ENCODE peak calls at places on chromosomes 1 and 21, in eight cellular contexts. R is heart left ventricle; I is sigmoid colon; J is MM.1S; U is tibial artery; N is effector memory CD4-positive, alpha-beta T cell; C is endodermal cell; A is thoracic aorta. Z is an unnamed sample.

GRCh38 chr1:7281821-7282220 is 489.3 kb upstream of the VAMP3 start:
- DNase-seq in J (no peak), U (no peak), A (no peak), R (no peak), C (peak; percentile 20), N (no peak), I (no peak), Z (peak; percentile 56)

GRCh38 chr1:184788970-184789369 is 34.3 kb upstream of the EDEM3 start:
- DNase-seq in A (no peak), R (no peak), C (no peak), I (no peak), U (no peak), N (no peak), J (no peak), Z (no peak)

GRCh38 chr1:205666372-205667166 is 13.7 kb downstream of the SLC45A3 start:
- DNase-seq in C (no peak), I (no peak), J (no peak), U (no peak), A (no peak), R (no peak), N (no peak), Z (no peak)

GRCh38 chr1:14869197-14869596 is 270.7 kb downstream of the KAZN start:
- DNase-seq in A (no peak), N (no peak), J (no peak), U (no peak), I (no peak), C (no peak), R (no peak), Z (no peak)

GRCh38 chr1:207850621-207851407 is 60.1 kb downstream of the CD34 start:
- DNase-seq in I (no peak), C (no peak), N (no peak), U (peak; percentile 19), A (no peak), J (no peak), R (peak; percentile 56), Z (no peak)

GRCh38 chr1:232381676-232382075 is 248.3 kb downstream of the SIPA1L2 start:
- DNase-seq in U (no peak), R (no peak), I (no peak), A (no peak), C (no peak), N (no peak), J (no peak), Z (no peak)

GRCh38 chr1:109823543-109824348 is 60.0 kb upstream of the EPS8L3 start:
- DNase-seq in A (no peak), I (peak; percentile 72), R (peak; percentile 72), U (peak; percentile 70), J (no peak), N (no peak), C (peak; percentile 64), Z (peak; percentile 47)

GRCh38 chr21:38486221-38486620 is 12.1 kb downstream of the ERG start:
- DNase-seq in J (no peak), N (no peak), A (no peak), C (no peak), I (no peak), R (peak; percentile 55), U (no peak), Z (no peak)

GRCh38 chr21:28253971-28254370 is 738.7 kb downstream of the LTN1 start:
- DNase-seq in I (no peak), N (no peak), R (no peak), U (no peak), A (no peak), J (no peak), C (no peak), Z (no peak)

GRCh38 chr1:230702934-230703678 is 10.8 kb downstream of the AGT start:
- DNase-seq in I (no peak), A (no peak), C (no peak), R (no peak), J (no peak), U (no peak), N (no peak), Z (no peak)

GRCh38 chr1:19078503-19078902 is 122.0 kb upstream of the IFFO2 start:
- DNase-seq in J (no peak), A (no peak), C (no peak), U (no peak), I (no peak), R (no peak), N (no peak), Z (no peak)
- H3K4me1 ChIP-seq in J (no peaks in the 10 kb centered on the region), A (peaks cover 3% of the 10 kb centered on the region), C (no peaks in the 10 kb centered on the region), U (peaks cover 21% of the 10 kb centered on the region), I (peaks cover 21% of the 10 kb centered on the region), R (no peaks in the 10 kb centered on the region), N (peaks cover 17% of the 10 kb centered on the region), Z (peaks cover 14% of the 10 kb centered on the region)

GRCh38 chr1:116356067-116356466 is 17.0 kb upstream of the ATP1A1 start:
- DNase-seq in N (no peak), U (no peak), R (no peak), J (no peak), I (no peak), A (no peak), C (no peak), Z (no peak)
- H3K4me1 ChIP-seq in N (peaks cover 4% of the 10 kb centered on the region), U (no peaks in the 10 kb centered on the region), R (no peaks in the 10 kb centered on the region), J (no peaks in the 10 kb centered on the region), I (no peaks in the 10 kb centered on the region), A (no peaks in the 10 kb centered on the region), C (no peaks in the 10 kb centered on the region), Z (no peaks in the 10 kb centered on the region)

GRCh38 chr1:68173283-68174172 is 58.8 kb downstream of the WLS start:
- DNase-seq in C (no peak), N (no peak), A (no peak), U (no peak), R (no peak), J (peak; percentile 55), I (no peak), Z (no peak)
- H3K4me1 ChIP-seq in C (peaks cover 16% of the 10 kb centered on the region), N (no peaks in the 10 kb centered on the region), A (peaks cover 33% of the 10 kb centered on the region), U (peaks cover 54% of the 10 kb centered on the region), R (no peaks in the 10 kb centered on the region), J (peaks cover 45% of the 10 kb centered on the region), I (peaks cover 68% of the 10 kb centered on the region), Z (peaks cover 26% of the 10 kb centered on the region)

GRCh38 chr1:203536575-203536974 is 42.6 kb downstream of the OPTC start:
- DNase-seq in N (no peak), J (no peak), I (no peak), C (no peak), A (no peak), U (no peak), R (no peak), Z (no peak)

GRCh38 chr1:203539831-203540546 is 46.0 kb downstream of the OPTC start:
- DNase-seq in U (no peak), A (no peak), N (no peak), I (peak; percentile 36), J (no peak), C (no peak), R (no peak), Z (no peak)

GRCh38 chr1:203536981-203537455 is 43.1 kb downstream of the OPTC start:
- DNase-seq in A (no peak), J (no peak), R (no peak), N (no peak), U (peak; percentile 63), I (no peak), C (peak; percentile 44), Z (no peak)

GRCh38 chr1:203538726-203539125 is 44.8 kb downstream of the OPTC start:
- DNase-seq in C (no peak), A (no peak), J (no peak), I (no peak), R (no peak), U (no peak), N (no peak), Z (no peak)

GRCh38 chr1:203537806-203538464 is 44.0 kb downstream of the OPTC start:
- DNase-seq in I (no peak), J (no peak), C (no peak), N (no peak), A (no peak), R (no peak), U (no peak), Z (no peak)
- H3K4me1 ChIP-seq in I (peaks cover 63% of the 10 kb centered on the region), J (no peaks in the 10 kb centered on the region), C (peaks cover 4% of the 10 kb centered on the region), N (no peaks in the 10 kb centered on the region), A (peaks cover 10% of the 10 kb centered on the region), R (peaks cover 3% of the 10 kb centered on the region), U (peaks cover 9% of the 10 kb centered on the region), Z (no peaks in the 10 kb centered on the region)